ENCODE peak calls at places on chromosome 9, in five cellular contexts. One of them, this sample, is unnamed.

GRCh38 chr9:94745806-94746540 is 19.5 kb downstream of the AOPEP start:
- DNase-seq in H1: no peak
- DNase-seq in A549: no peak
- DNase-seq in HepG2: no peak
- DNase-seq in K562: no peak
- DNase-seq in this sample: no peak

GRCh38 chr9:115035872-115036612 is 81.9 kb downstream of the TNC start:
- DNase-seq in H1: no peak
- DNase-seq in A549: no peak
- DNase-seq in HepG2: no peak
- DNase-seq in K562: no peak
- DNase-seq in this sample: no peak

GRCh38 chr9:133108794-133109641 is 12.0 kb downstream of the RALGDS start:
- DNase-seq in H1: no peak
- DNase-seq in A549: no peak
- DNase-seq in HepG2: no peak
- DNase-seq in K562: no peak
- DNase-seq in this sample: no peak

GRCh38 chr9:94623253-94623652 is 16.1 kb downstream of the FBP1 start:
- DNase-seq in H1: peak
- DNase-seq in A549: peak
- DNase-seq in HepG2: peak
- DNase-seq in K562: peak
- DNase-seq in this sample: no peak

GRCh38 chr9:131048820-131049219 is 39.8 kb downstream of the LAMC3 start:
- DNase-seq in H1: no peak
- DNase-seq in A549: no peak
- DNase-seq in HepG2: no peak
- DNase-seq in K562: no peak
- DNase-seq in this sample: no peak

GRCh38 chr9:96460470-96460869 is 10.5 kb downstream of the HABP4 start:
- DNase-seq in H1: no peak
- DNase-seq in A549: no peak
- DNase-seq in HepG2: no peak
- DNase-seq in K562: no peak
- DNase-seq in this sample: no peak

GRCh38 chr9:36717276-36717675 is 144.6 kb downstream of the MELK start:
- DNase-seq in H1: no peak
- DNase-seq in A549: no peak
- DNase-seq in HepG2: no peak
- DNase-seq in K562: no peak
- DNase-seq in this sample: no peak

GRCh38 chr9:8304720-8305119 is 505.1 kb upstream of the DMAC1 start:
- DNase-seq in H1: no peak
- DNase-seq in A549: no peak
- DNase-seq in HepG2: no peak
- DNase-seq in K562: no peak
- DNase-seq in this sample: no peak

GRCh38 chr9:13459071-13459470 is 179.6 kb upstream of the MPDZ start:
- DNase-seq in H1: no peak
- DNase-seq in A549: no peak
- DNase-seq in HepG2: no peak
- DNase-seq in K562: no peak
- DNase-seq in this sample: peak

GRCh38 chr9:3059781-3060468 is 216.0 kb upstream of the PUM3 start:
- DNase-seq in H1: no peak
- DNase-seq in A549: no peak
- DNase-seq in HepG2: no peak
- DNase-seq in K562: no peak
- DNase-seq in this sample: no peak

GRCh38 chr9:90848866-90849265 is 47.2 kb downstream of the SYK start:
- DNase-seq in H1: no peak
- DNase-seq in A549: no peak
- DNase-seq in HepG2: no peak
- DNase-seq in K562: no peak
- DNase-seq in this sample: no peak

GRCh38 chr9:85723220-85723619 is 18.5 kb downstream of the AGTPBP1 start:
- DNase-seq in H1: peak
- DNase-seq in A549: no peak
- DNase-seq in HepG2: peak
- DNase-seq in K562: no peak
- DNase-seq in this sample: no peak

DNA sequence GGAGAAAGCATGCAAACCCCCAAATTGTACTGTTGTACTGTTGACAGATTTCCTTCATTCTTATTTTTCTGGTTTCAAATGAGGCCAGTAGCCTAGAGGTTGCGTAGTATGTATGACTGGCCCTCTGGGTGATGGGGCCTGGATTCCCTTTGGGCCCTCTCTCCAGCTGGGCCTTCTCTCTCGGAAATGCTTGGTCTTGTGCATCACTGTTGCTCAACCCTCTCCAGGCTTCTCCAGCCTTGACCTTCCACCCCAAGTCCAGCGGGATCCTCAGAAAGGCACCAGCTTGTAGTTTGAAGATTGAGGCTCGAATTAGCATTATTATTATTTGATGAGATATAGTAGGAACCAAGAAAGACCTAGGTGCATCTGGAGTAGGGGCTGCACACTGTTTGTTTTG is 87.0 kb downstream of the ANGPTL2 start:
- DNase-seq in H1: no peak
- DNase-seq in A549: no peak
- DNase-seq in HepG2: no peak
- DNase-seq in K562: no peak
- DNase-seq in this sample: no peak
- TF ChIP-seq JUN in H1: no peak
- TF ChIP-seq JUN in A549: no peak
- TF ChIP-seq JUN in HepG2: no peak
- TF ChIP-seq JUN in K562: no peak
- TF ChIP-seq JUN in this sample: no peak

DNA sequence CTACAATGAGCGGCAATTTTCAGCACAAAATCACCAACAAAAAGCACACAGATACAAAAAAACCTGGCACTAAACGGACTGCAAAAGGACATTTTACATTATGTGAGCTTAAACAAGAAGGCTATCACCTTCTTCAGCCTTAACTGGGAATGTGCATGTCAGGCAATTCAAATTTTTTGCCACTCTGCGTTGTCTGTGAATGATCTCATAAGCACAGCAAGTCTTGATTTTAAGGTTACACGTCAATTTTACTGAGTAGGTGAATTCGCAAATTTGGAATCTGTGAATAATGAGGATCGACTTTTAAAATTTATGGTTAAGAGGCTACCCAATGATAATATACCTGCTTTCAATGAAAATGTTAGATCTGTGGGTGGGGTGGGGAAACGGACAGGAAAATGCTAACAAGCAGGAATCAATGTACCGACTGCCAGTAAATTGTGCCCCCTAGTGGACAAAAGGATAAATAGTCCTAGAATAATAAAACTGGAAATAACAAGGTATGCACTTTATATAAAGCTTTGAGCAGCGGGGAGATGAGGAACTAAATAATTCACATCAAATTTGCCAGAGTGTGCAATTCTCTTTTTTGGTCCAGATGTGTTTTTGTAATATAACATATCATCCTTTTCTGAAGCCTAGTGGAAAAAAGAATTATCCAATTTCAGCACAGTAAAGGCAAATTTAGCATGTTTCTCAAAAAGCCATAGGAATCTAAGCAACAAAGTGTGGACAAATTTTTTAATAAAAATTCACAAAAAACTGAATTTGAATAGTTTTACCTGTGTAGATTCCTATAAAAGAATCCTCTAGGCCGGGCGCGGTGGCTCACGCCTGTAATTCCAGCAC is 20.5 kb downstream of the EQTN start:
- DNase-seq in H1: no peak
- DNase-seq in A549: peak
- DNase-seq in HepG2: peak
- DNase-seq in K562: peak
- DNase-seq in this sample: peak
- H3K4me2 ChIP-seq in H1: no peak
- H3K4me2 ChIP-seq in A549: peak
- H3K4me2 ChIP-seq in HepG2: peak
- H3K4me2 ChIP-seq in K562: no peak
- H3K4me2 ChIP-seq in this sample: peak

DNA sequence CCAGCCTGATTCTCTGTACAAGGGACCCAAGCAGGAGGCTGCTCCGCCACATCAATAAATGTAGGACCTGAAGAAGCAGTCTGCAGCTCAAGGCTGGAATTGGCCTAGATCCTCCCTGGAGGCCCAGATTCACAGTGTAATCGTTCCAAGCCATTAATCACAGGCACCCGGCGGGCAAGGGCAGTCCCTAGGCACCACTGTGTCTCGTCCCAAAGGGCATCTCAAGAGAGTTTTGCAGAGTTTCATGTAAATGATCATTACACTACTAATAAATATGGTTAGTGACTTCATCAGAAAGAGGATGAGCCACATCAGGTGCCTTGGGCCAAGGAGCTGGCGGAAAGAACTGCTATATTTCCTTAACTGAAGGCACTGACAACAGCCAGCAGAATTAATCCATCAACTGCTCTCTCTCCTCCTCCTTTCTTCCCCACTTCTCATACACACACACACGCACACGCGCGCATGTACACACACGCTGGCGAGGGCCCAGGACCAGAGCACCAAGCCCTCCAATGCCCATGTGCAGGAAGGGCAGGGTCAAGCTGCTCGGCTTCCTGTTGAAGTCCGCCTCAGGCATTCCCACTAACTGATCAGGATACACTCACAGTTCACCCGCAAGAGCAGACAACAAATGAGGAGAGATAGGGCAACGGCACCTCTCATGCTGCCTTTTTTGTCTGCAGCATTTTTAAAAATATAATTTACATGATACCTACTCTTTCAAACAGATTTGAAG is 33.8 kb downstream of the GNAQ start:
- DNase-seq in H1: no peak
- DNase-seq in A549: no peak
- DNase-seq in HepG2: no peak
- DNase-seq in K562: no peak
- DNase-seq in this sample: peak
- TF ChIP-seq JUN in H1: no peak
- TF ChIP-seq JUN in A549: no peak
- TF ChIP-seq JUN in HepG2: no peak
- TF ChIP-seq JUN in K562: no peak
- TF ChIP-seq JUN in this sample: no peak

GRCh38 chr9:136312436-136312835 is 8.5 kb upstream of the CCDC187 start:
- DNase-seq in H1: no peak
- DNase-seq in A549: peak
- DNase-seq in HepG2: no peak
- DNase-seq in K562: peak
- DNase-seq in this sample: peak

GRCh38 chr9:136311433-136312375 is 7.8 kb upstream of the CCDC187 start:
- DNase-seq in H1: no peak
- DNase-seq in A549: no peak
- DNase-seq in HepG2: peak
- DNase-seq in K562: no peak
- DNase-seq in this sample: no peak

GRCh38 chr9:136310273-136311030 is 6.6 kb upstream of the CCDC187 start:
- DNase-seq in H1: no peak
- DNase-seq in A549: no peak
- DNase-seq in HepG2: no peak
- DNase-seq in K562: no peak
- DNase-seq in this sample: no peak

GRCh38 chr9:136309806-136310220 is 5.9 kb upstream of the CCDC187 start:
- DNase-seq in H1: no peak
- DNase-seq in A549: no peak
- DNase-seq in HepG2: no peak
- DNase-seq in K562: no peak
- DNase-seq in this sample: no peak

GRCh38 chr9:136311037-136311432 is 7.1 kb upstream of the CCDC187 start:
- DNase-seq in H1: no peak
- DNase-seq in A549: no peak
- DNase-seq in HepG2: no peak
- DNase-seq in K562: no peak
- DNase-seq in this sample: no peak
- H3K4me2 ChIP-seq in H1: no peak
- H3K4me2 ChIP-seq in A549: no peak
- H3K4me2 ChIP-seq in HepG2: peak
- H3K4me2 ChIP-seq in K562: no peak
- H3K4me2 ChIP-seq in this sample: no peak

DNA sequence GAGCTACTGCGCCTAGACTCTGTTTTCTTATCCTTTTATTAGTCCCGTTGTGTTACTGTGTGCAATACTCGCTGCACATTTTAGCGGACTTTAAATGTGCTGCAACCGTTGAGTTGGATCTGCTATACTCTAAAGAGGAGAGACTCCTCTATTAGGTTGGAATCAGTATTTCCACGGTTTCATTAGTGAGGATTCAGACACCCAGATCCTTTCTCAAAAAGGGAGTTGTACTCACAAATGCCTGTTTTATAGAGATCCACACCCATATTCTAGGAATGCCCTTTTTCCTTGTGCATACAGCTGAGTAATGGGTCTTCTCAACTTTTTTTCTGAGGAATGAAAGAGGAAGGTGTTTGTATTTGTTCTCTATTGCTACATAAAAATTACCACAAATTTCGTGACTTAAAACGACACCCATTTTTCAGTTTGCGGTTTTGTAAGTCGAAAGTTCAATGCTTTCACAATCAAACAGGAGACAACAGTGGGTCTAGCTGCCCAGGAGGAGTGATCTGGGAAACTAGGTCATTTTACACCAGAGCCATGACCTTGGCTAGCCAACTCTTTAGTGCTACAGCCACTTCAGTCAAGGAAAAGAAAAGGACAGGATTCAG is 52.8 kb upstream of the SLC44A1 start:
- DNase-seq in H1: no peak
- DNase-seq in A549: peak
- DNase-seq in HepG2: peak
- DNase-seq in K562: no peak
- DNase-seq in this sample: no peak
- TF ChIP-seq JUN in H1: no peak
- TF ChIP-seq JUN in A549: peak
- TF ChIP-seq JUN in HepG2: no peak
- TF ChIP-seq JUN in K562: no peak
- TF ChIP-seq JUN in this sample: no peak

This sample was measured in endothelial cell of umbilical vein.